ENCODE peak calls at places on chromosomes 13 and 19, in four cellular contexts. K, I, N and R are unnamed samples.

GRCh38 chr19:39843919-39844793 is 2.0 kb downstream of the FBL start:
- DNase-seq in I (peak; percentile 45), K (no peak), N (no peak), R (no peak)

GRCh38 chr13:50531917-50532899 is 311.3 kb downstream of the DLEU7 start:
- DNase-seq in K (no peak), I (no peak), N (no peak), R (no peak)

GRCh38 chr13:75636339-75637095 is 387 bp downstream of the LMO7 start:
- DNase-seq in I (peak; percentile 76), K (peak; percentile 44), N (peak; percentile 35), R (peak; percentile 33)

GRCh38 chr19:10747674-10748073 is 29.8 kb downstream of the DNM2 start:
- DNase-seq in N (no peak), K (no peak), I (no peak), R (no peak)

GRCh38 chr13:108361769-108362168 is 92.3 kb downstream of the TNFSF13B start:
- DNase-seq in K (no peak), N (no peak), I (no peak), R (no peak)

GRCh38 chr13:113975416-113975815 is 1.5 kb upstream of the C13orf46 start:
- DNase-seq in N (no peak), K (peak; percentile 17), I (no peak), R (no peak)

GRCh38 chr19:41548954-41549688 is 26.8 kb upstream of the CEACAM21 start:
- DNase-seq in N (no peak), I (peak; percentile 79), K (no peak), R (no peak)

GRCh38 chr13:79869326-79869725 is 388.4 kb downstream of the NDFIP2 start:
- DNase-seq in K (no peak), N (no peak), I (peak; percentile 93), R (peak; percentile 63)

GRCh38 chr19:35991731-35992450 is 3.1 kb upstream of the SDHAF1 start:
- DNase-seq in N (no peak), I (no peak), K (no peak), R (no peak)

GRCh38 chr19:12639901-12640613 is 26.5 kb downstream of the MAN2B1 start:
- DNase-seq in K (peak; percentile 87), N (peak; percentile 89), I (peak; percentile 91), R (peak; percentile 54)

GRCh38 chr13:66627512-66627911 is 602.6 kb downstream of the PCDH9 start:
- DNase-seq in I (peak; percentile 3), K (no peak), N (no peak), R (no peak)

GRCh38 chr13:91664036-91664435 is 265.6 kb downstream of the GPC5 start:
- DNase-seq in I (peak; percentile 18), N (no peak), K (no peak), R (peak; percentile 49)

GRCh38 chr13:107238262-107238661 is 670.3 kb upstream of the ARGLU1 start:
- DNase-seq in K (no peak), I (peak; percentile 22), N (no peak), R (no peak)

GRCh38 chr13:30493670-30494381 is 28.1 kb upstream of the HMGB1 start:
- DNase-seq in N (peak; percentile 75), I (no peak), K (peak; percentile 33), R (no peak)

GRCh38 chr19:1896508-1896907 is 8.7 kb upstream of the ADAT3 start:
- DNase-seq in N (no peak), K (no peak), I (no peak), R (no peak)

GRCh38 chr19:7527516-7528191 is 5.2 kb downstream of the MCOLN1 start:
- DNase-seq in I (no peak), N (no peak), K (no peak), R (no peak)

GRCh38 chr19:3397266-3398022 is 31.1 kb downstream of the NFIC start:
- DNase-seq in K (peak; percentile 69), N (peak; percentile 81), I (no peak), R (no peak)

GRCh38 chr13:89574077-89574476 is 1773.4 kb upstream of the MIR17HG start:
- DNase-seq in N (no peak), K (no peak), I (no peak), R (no peak)

GRCh38 chr13:20401958-20402856 is 123.5 kb downstream of the CRYL1 start:
- DNase-seq in K (no peak), I (peak; percentile 85), N (no peak), R (peak; percentile 87)

GRCh38 chr13:34857561-34857960 is 84.5 kb upstream of the NBEA start:
- DNase-seq in N (no peak), K (no peak), I (no peak), R (no peak)

GRCh38 chr13:34847751-34848150 is 94.3 kb upstream of the NBEA start:
- DNase-seq in K (no peak), N (no peak), I (peak; percentile 22), R (no peak)

GRCh38 chr13:34849406-34849805 is 92.7 kb upstream of the NBEA start:
- DNase-seq in K (no peak), I (no peak), N (no peak), R (no peak)

DNA sequence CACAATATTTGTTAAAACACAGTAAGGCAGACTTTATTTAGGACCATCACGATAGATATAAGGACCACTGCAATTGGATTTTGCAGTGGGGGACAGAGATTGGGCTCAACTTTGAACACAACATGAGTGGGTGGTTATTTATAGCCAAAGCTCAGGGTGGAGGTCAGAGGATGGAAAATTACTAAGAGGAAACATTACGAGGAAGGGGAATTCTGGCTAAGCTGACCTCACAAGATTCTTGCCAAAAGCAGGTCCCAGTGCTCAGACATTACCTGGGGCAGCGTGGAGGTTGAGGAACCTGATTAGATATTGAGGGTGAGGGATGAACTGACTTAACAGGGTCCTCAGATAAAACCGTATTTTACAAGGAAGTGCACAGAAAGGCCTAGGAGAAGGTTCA is 88.9 kb upstream of the NBEA start:
- DNase-seq in I (no peak), N (no peak), K (no peak), R (no peak)
- H3K4me1 ChIP-seq in I (no peaks in the 10 kb centered on the region), N (no peaks in the 10 kb centered on the region), K (no peaks in the 10 kb centered on the region), R (no peaks in the 10 kb centered on the region)

GRCh38 chr13:26953273-26953672 is 192.7 kb upstream of the GPR12 start:
- DNase-seq in K (no peak), I (no peak), N (no peak), R (no peak)

GRCh38 chr13:26952551-26953138 is 192.1 kb upstream of the GPR12 start:
- DNase-seq in K (no peak), N (no peak), I (no peak), R (no peak)

GRCh38 chr13:26954981-26955380 is 194.4 kb upstream of the GPR12 start:
- DNase-seq in K (no peak), I (no peak), N (no peak), R (no peak)

GRCh38 chr13:26956532-26957142 is 196.1 kb upstream of the GPR12 start:
- DNase-seq in I (peak; percentile 60), K (no peak), N (no peak), R (no peak)

GRCh38 chr13:26957163-26957562 is 196.6 kb upstream of the GPR12 start:
- DNase-seq in K (no peak), I (no peak), N (no peak), R (no peak)
- H3K27ac ChIP-seq in K (no peak overlapping the region), I (no peak overlapping the region), N (no peak overlapping the region), R (no peak overlapping the region)

DNA sequence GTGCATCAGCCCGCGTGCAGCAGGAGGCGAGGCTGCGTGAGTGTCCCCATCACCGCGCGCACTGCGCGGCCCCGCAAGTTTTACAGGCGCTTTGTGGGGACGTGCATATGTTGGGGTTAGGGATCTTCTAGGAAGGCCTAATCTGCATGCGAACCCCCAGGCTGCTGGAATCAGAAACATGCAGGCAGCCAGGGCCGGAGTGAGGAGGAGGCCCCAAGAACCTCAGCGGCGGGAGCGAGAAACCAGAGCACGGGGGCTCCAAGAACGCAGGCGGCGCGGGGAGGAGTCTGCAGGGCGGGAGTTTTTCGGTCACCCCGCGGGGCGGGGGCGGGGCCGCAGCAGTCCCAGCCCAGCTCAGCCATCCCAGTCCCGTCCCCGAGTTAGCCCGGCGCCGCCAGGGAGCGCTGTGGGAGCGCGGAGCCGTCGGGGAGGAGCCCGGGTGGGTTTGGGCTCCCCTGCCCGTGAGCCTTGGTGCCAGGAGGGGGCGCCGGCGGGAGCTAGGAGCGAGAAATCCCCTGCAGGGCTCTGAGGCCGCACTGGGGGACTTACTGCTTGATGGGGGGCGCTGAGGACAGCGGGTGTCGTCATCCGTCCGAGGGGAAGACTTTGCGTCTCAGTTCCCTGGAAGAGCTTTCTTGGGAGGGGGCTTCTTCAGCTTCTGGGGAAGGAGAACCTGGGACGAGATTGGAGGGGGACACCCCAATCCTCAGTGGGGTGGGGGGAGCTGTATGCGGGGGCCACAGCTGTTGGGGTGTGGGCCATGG is 933 bp upstream of the NRTN start:
- DNase-seq in I (peak; percentile 95), N (peak; percentile 96), K (peak; percentile 97), R (peak; percentile 57)
- H3K4me1 ChIP-seq in I (peaks cover 2% of the 10 kb centered on the region), N (peaks cover 58% of the 10 kb centered on the region), K (peaks cover 9% of the 10 kb centered on the region), R (peaks cover 3% of the 10 kb centered on the region)

DNA sequence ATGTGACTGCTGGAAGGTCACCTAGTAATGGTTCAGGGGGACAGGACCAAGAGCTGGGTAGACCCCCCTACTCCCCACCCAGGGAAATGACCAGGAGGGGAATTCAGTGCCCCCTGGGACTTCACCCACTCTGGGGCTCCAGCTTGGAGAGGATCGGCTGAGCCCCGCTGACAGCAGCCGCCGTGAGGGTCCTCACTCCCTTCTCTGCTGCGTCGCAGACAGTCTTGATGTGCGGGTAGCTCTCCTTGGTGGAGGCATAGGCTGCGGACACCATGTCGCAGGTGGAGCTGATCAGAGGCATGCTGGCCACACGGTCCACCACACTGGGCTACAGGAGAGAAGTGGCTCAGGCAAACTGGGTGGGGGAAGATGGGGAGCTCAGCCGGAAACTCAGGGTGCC is 7.8 kb downstream of the PLIN3 start:
- DNase-seq in N (no peak), I (no peak), K (no peak), R (no peak)
- H3K27ac ChIP-seq in N (no peak overlapping the region), I (no peak overlapping the region), K (no peak overlapping the region), R (no peak overlapping the region)

GRCh38 chr13:112062047-112062618 is 4.8 kb upstream of the SOX1 start:
- DNase-seq in N (no peak), I (no peak), K (no peak), R (no peak)

GRCh38 chr13:112064222-112064621 is 2.7 kb upstream of the SOX1 start:
- DNase-seq in I (no peak), K (no peak), N (no peak), R (no peak)

GRCh38 chr13:112063807-112064206 is 3.1 kb upstream of the SOX1 start:
- DNase-seq in N (no peak), K (no peak), I (no peak), R (no peak)

GRCh38 chr13:112062619-112063308 is 4.2 kb upstream of the SOX1 start:
- DNase-seq in K (no peak), N (no peak), I (peak; percentile 70), R (no peak)

DNA sequence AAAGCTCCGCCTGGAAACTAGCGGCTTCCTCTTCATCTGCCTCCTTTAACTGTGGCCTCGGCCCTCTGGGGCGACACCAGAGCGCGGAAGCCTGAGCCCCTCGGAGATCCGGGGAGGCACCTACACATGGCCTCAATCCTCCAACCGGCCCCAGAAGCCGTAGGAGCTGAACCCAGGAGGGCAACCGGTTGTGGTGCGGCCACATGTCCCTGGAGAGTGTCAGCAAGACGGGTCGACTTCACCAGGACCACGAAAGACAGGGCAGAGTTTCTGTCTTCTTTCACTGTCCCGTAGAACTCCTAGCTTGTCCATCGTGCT is 3.7 kb upstream of the SOX1 start:
- DNase-seq in I (no peak), K (no peak), N (no peak), R (no peak)
- H3K4me1 ChIP-seq in I (no peaks in the 10 kb centered on the region), K (no peaks in the 10 kb centered on the region), N (peaks cover 7% of the 10 kb centered on the region), R (no peaks in the 10 kb centered on the region)

DNA sequence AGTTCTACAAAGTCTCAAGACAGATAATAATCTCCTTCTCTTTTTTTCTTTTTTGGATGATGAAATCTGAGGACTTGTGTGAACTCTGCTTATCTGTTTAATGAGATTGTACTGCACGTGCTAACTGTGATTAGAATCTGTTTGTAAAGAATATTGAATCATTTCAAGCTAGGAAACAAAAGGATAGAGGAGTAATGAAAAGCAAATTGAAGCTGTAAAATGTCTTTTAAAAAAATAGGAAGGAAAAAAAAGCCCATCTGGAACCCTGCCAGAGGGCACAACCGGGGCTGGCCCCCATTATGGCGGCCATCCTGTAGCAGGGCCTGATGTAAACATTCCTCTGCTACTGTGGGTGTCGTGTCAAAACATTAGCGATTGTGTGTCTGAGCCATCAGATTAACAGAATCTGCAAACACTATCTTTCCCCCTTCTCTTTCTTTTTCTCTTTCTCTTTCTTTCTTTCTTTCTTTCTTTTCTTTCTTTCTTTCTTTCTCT is 83.0 kb downstream of the FLT1 start:
- DNase-seq in K (no peak), I (no peak), N (no peak), R (no peak)
- H3K27ac ChIP-seq in K (no peak overlapping the region), I (no peak overlapping the region), N (no peak overlapping the region), R (no peak overlapping the region)